ENCODE peak calls at places on chromosomes 5 and 9, in five cellular contexts. L, T, Y, U and R are unnamed samples.

GRCh38 chr5:65161655-65162054 is 320.1 kb downstream of the ADAMTS6 start:
- DNase-seq in L (no peak), T (no peak), Y (no peak), U (peak; percentile 18), R (no peak)

GRCh38 chr5:155833282-155833681 is 493.7 kb upstream of the SGCD start:
- DNase-seq in L (no peak), T (peak; percentile 1), Y (peak; percentile 49), U (no peak), R (peak; percentile 4)

GRCh38 chr5:143506881-143507552 is 103.5 kb upstream of the NR3C1 start:
- DNase-seq in L (no peak), T (peak; percentile 95), Y (no peak), U (peak; percentile 94), R (no peak)

GRCh38 chr5:2015116-2015848 is 132.6 kb upstream of the IRX4 start:
- DNase-seq in L (no peak), T (no peak), Y (no peak), U (no peak), R (peak; percentile 38)

GRCh38 chr9:116859763-116860162 is 172.7 kb downstream of the TRIM32 start:
- DNase-seq in L (no peak), T (no peak), Y (no peak), U (peak; percentile 65), R (no peak)

GRCh38 chr9:137762414-137763061 is 115.0 kb upstream of the CACNA1B start:
- DNase-seq in L (no peak), T (peak; percentile 59), Y (no peak), U (no peak), R (no peak)

GRCh38 chr5:1666812-1667588 is 132.6 kb downstream of the MRPL36 start:
- DNase-seq in L (peak; percentile 80), T (no peak), Y (peak; percentile 78), U (peak; percentile 44), R (peak; percentile 88)

GRCh38 chr5:168746893-168747640 is 167.9 kb upstream of the PANK3 start:
- DNase-seq in L (no peak), T (no peak), Y (no peak), U (no peak), R (no peak)

GRCh38 chr5:160887780-160888179 is 35.8 kb upstream of the ATP10B start:
- DNase-seq in L (no peak), T (no peak), Y (no peak), U (no peak), R (no peak)

GRCh38 chr5:55407059-55407684 is 99.4 kb downstream of the MTREX start:
- DNase-seq in L (no peak), T (peak; percentile 64), Y (no peak), U (peak; percentile 42), R (peak; percentile 37)

GRCh38 chr5:132446621-132447020 is 44.0 kb downstream of the IRF1 start:
- DNase-seq in L (no peak), T (peak; percentile 75), Y (no peak), U (no peak), R (no peak)

GRCh38 chr5:143446535-143447226 is 43.2 kb upstream of the NR3C1 start:
- DNase-seq in L (no peak), T (no peak), Y (peak; percentile 52), U (no peak), R (peak; percentile 60)

GRCh38 chr9:90095682-90096081 is 490.9 kb downstream of the GADD45G start:
- DNase-seq in L (no peak), T (no peak), Y (no peak), U (no peak), R (no peak)

GRCh38 chr9:5509573-5509972 is 758 bp upstream of the PDCD1LG2 start:
- DNase-seq in L (no peak), T (peak; percentile 99), Y (no peak), U (peak; percentile 91), R (no peak)

GRCh38 chr5:144032375-144032774 is 138.1 kb downstream of the YIPF5 start:
- DNase-seq in L (no peak), T (no peak), Y (no peak), U (no peak), R (no peak)

GRCh38 chr9:34124923-34125322 is 1.6 kb downstream of the DCAF12 start:
- DNase-seq in L (no peak), T (no peak), Y (peak; percentile 45), U (peak; percentile 9), R (no peak)

GRCh38 chr5:131382407-131383395 is 118.8 kb downstream of the CDC42SE2 start:
- DNase-seq in L (peak; percentile 8), T (peak; percentile 58), Y (peak; percentile 88), U (peak; percentile 61), R (peak; percentile 66)

GRCh38 chr5:154302181-154302580 is 111.6 kb downstream of the GALNT10 start:
- DNase-seq in L (no peak), T (no peak), Y (no peak), U (no peak), R (no peak)

GRCh38 chr5:35442916-35443639 is 174.6 kb upstream of the SPEF2 start:
- DNase-seq in L (no peak), T (no peak), Y (no peak), U (no peak), R (peak; percentile 1)

GRCh38 chr9:20728493-20729220 is 44.6 kb downstream of the FOCAD start:
- DNase-seq in L (no peak), T (peak; percentile 35), Y (no peak), U (peak; percentile 39), R (no peak)

GRCh38 chr9:112299514-112299913 is 33.9 kb downstream of the PTBP3 start:
- DNase-seq in L (no peak), T (peak; percentile 60), Y (no peak), U (peak; percentile 24), R (no peak)

GRCh38 chr9:99359336-99359735 is 137.3 kb downstream of the SEC61B start:
- DNase-seq in L (no peak), T (no peak), Y (no peak), U (no peak), R (no peak)

GRCh38 chr5:1746371-1747078 is 53.1 kb downstream of the MRPL36 start:
- DNase-seq in L (no peak), T (no peak), Y (no peak), U (no peak), R (no peak)

GRCh38 chr9:75788006-75788634 is 102.4 kb upstream of the PCSK5 start:
- DNase-seq in L (no peak), T (no peak), Y (no peak), U (no peak), R (no peak)

GRCh38 chr5:176619203-176619568 is 9.2 kb upstream of the GPRIN1 start:
- DNase-seq in L (peak; percentile 89), T (peak; percentile 86), Y (no peak), U (no peak), R (peak; percentile 98)

GRCh38 chr9:111050819-111051218 is 12.5 kb upstream of the LPAR1 start:
- DNase-seq in L (no peak), T (peak; percentile 34), Y (no peak), U (no peak), R (no peak)

GRCh38 chr5:107786424-107786823 is 115.7 kb upstream of the EFNA5 start:
- DNase-seq in L (no peak), T (no peak), Y (no peak), U (no peak), R (no peak)

GRCh38 chr5:78287833-78288232 is 6.7 kb downstream of the AP3B1 start:
- DNase-seq in L (no peak), T (peak; percentile 84), Y (no peak), U (peak; percentile 50), R (no peak)

GRCh38 chr5:127280494-127281220 is 9.9 kb upstream of the MEGF10 start:
- DNase-seq in L (no peak), T (no peak), Y (no peak), U (peak; percentile 9), R (peak; percentile 42)

GRCh38 chr9:15231788-15232635 is 75.0 kb downstream of the TTC39B start:
- DNase-seq in L (no peak), T (no peak), Y (peak; percentile 69), U (peak; percentile 13), R (peak; percentile 68)

GRCh38 chr5:134267366-134268018 is 41.6 kb upstream of the PPP2CA start:
- DNase-seq in L (no peak), T (peak; percentile 60), Y (no peak), U (peak; percentile 60), R (no peak)

GRCh38 chr5:116507051-116507537 is 67.5 kb downstream of the SEMA6A start:
- DNase-seq in L (no peak), T (peak; percentile 11), Y (no peak), U (no peak), R (no peak)

GRCh38 chr9:97385626-97386264 is 26.2 kb upstream of the TDRD7 start:
- DNase-seq in L (no peak), T (no peak), Y (no peak), U (no peak), R (no peak)
- H3K4me3 ChIP-seq in L (no peak overlapping the region), T (no peak overlapping the region), Y (no peak overlapping the region), U (no peak overlapping the region), R (no peak overlapping the region)

GRCh38 chr5:112116372-112116771 is 302.7 kb downstream of the EPB41L4A start:
- DNase-seq in L (no peak), T (no peak), Y (no peak), U (no peak), R (no peak)

GRCh38 chr5:112119527-112119926 is 299.6 kb downstream of the EPB41L4A start:
- DNase-seq in L (no peak), T (no peak), Y (no peak), U (no peak), R (no peak)

GRCh38 chr5:112109331-112109993 is 309.6 kb downstream of the EPB41L4A start:
- DNase-seq in L (no peak), T (peak; percentile 87), Y (no peak), U (peak; percentile 71), R (no peak)

DNA sequence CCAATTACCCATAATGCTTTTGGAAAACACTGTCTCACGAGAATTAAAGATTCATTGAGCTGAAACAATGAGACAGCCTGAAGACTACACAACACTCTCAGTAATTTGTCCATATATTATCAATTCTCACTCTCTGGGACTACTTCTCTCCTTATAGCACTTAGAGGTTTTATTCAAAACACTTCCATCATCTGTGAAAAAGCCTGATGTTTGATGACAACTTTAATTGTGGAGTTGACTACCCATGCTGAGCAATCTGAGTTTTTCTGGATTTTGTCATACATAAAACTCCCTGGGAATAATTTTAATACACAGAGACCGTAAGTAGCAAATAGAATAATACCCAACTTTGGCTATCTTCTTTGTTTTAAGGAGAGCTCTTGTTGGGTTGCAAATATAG is 305.5 kb downstream of the EPB41L4A start:
- DNase-seq in L (no peak), T (no peak), Y (no peak), U (no peak), R (no peak)
- H2AFZ ChIP-seq in L (no peak overlapping the region), T (no peak overlapping the region), Y (no peak overlapping the region), U (no peak overlapping the region), R (no peak overlapping the region)

GRCh38 chr9:93750045-93750444 is 173.7 kb downstream of the PHF2 start:
- DNase-seq in L (no peak), T (no peak), Y (no peak), U (no peak), R (no peak)
- H3K4me3 ChIP-seq in L (no peak overlapping the region), T (no peak overlapping the region), Y (no peak overlapping the region), U (no peak overlapping the region), R (no peak overlapping the region)

DNA sequence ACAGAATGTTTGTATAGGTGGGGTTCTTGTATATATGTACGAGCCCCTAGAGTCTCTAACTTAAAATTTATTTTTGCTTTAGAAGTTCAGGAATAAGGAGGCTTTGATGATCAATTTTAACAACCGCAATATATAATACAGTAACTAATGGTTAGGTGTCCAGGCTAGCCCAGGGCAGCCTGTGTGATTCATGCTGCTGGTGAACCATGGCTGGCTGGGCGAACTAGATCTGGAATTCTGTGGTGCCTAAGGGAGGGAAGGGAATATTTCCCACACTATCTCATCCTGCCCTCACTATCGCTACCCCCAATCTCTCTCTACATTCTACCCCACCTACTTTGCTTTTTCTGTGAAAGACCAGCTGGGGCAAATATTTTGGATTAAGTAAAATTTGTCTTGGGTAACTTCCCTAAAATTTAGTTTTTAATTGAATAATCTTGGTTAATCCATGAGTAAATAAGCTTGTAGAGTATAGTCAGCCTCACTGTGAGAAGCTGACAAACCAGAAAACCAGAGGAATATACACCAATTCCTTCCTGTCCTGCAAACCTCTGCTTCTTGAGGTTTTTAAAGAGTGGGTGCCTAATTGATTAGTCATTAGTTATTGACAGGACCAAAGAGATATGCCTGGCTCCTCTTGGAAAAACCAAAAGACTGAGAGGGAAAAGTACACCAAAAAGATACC is 115.2 kb upstream of the CCDC152 start:
- DNase-seq in L (no peak), T (no peak), Y (no peak), U (peak; percentile 86), R (no peak)
- H2AFZ ChIP-seq in L (no peak overlapping the region), T (no peak overlapping the region), Y (no peak overlapping the region), U (peak overlapping the region; percentile 32), R (no peak overlapping the region)